ENCODE peak calls at places on chromosome 16, in eight cellular contexts. One of them, this sample, is unnamed.
A peak's percentile ranks its signal among the peaks of the same experiment; 100 is the strongest.

GRCh38 chr16:27310576-27311448 is 3.0 kb upstream of the IL4R start:
- DNase-seq in Peyer's patch: peak; percentile 25
- DNase-seq in activated naive CD4-positive, alpha-beta T cell: no peak
- DNase-seq in T follicular helper cell: no peak
- DNase-seq in MCF 10A: no peak
- DNase-seq in RPMI7951: no peak
- DNase-seq in stimulated activated naive CD4-positive, alpha-beta T cell: no peak
- DNase-seq in activated T-cell treated with anti-CD3 and anti-CD28 coated beads for 24 hours: no peak
- DNase-seq in this sample: no peak

GRCh38 chr16:27829975-27830374 is 233.5 kb downstream of the GSG1L start:
- DNase-seq in Peyer's patch: no peak
- DNase-seq in activated naive CD4-positive, alpha-beta T cell: no peak
- DNase-seq in activated T-cell treated with anti-CD3 and anti-CD28 coated beads for 24 hours: no peak
- DNase-seq in MCF 10A: no peak
- DNase-seq in stimulated activated naive CD4-positive, alpha-beta T cell: no peak
- DNase-seq in T follicular helper cell: no peak
- DNase-seq in RPMI7951: no peak
- DNase-seq in this sample: no peak

GRCh38 chr16:31487720-31488629 is 5.1 kb downstream of the SLC5A2 start:
- DNase-seq in Peyer's patch: peak; percentile 86
- DNase-seq in stimulated activated naive CD4-positive, alpha-beta T cell: peak; percentile 70
- DNase-seq in RPMI7951: peak; percentile 26
- DNase-seq in activated naive CD4-positive, alpha-beta T cell: peak; percentile 72
- DNase-seq in MCF 10A: peak; percentile 17
- DNase-seq in T follicular helper cell: peak; percentile 71
- DNase-seq in activated T-cell treated with anti-CD3 and anti-CD28 coated beads for 24 hours: peak; percentile 48
- DNase-seq in this sample: peak; percentile 36

GRCh38 chr16:67847064-67847861 is at the start of gene CENPT:
- DNase-seq in MCF 10A: peak; percentile 48
- DNase-seq in stimulated activated naive CD4-positive, alpha-beta T cell: no peak
- DNase-seq in Peyer's patch: peak; percentile 81
- DNase-seq in activated naive CD4-positive, alpha-beta T cell: peak; percentile 73
- DNase-seq in activated T-cell treated with anti-CD3 and anti-CD28 coated beads for 24 hours: no peak
- DNase-seq in T follicular helper cell: no peak
- DNase-seq in RPMI7951: peak; percentile 73
- DNase-seq in this sample: peak; percentile 64

GRCh38 chr16:57801856-57802634 is at the start of gene KIFC3:
- DNase-seq in RPMI7951: peak; percentile 83
- DNase-seq in MCF 10A: peak; percentile 67
- DNase-seq in activated naive CD4-positive, alpha-beta T cell: peak; percentile 14
- DNase-seq in Peyer's patch: peak; percentile 88
- DNase-seq in stimulated activated naive CD4-positive, alpha-beta T cell: no peak
- DNase-seq in activated T-cell treated with anti-CD3 and anti-CD28 coated beads for 24 hours: peak; percentile 51
- DNase-seq in T follicular helper cell: peak; percentile 26
- DNase-seq in this sample: peak; percentile 95

GRCh38 chr16:55323637-55324490 is at the start of gene IRX6:
- DNase-seq in activated naive CD4-positive, alpha-beta T cell: no peak
- DNase-seq in T follicular helper cell: no peak
- DNase-seq in stimulated activated naive CD4-positive, alpha-beta T cell: no peak
- DNase-seq in activated T-cell treated with anti-CD3 and anti-CD28 coated beads for 24 hours: no peak
- DNase-seq in RPMI7951: no peak
- DNase-seq in Peyer's patch: no peak
- DNase-seq in MCF 10A: peak; percentile 19
- DNase-seq in this sample: peak; percentile 21

GRCh38 chr16:3259097-3259496 is 2.7 kb upstream of the MEFV start:
- DNase-seq in activated naive CD4-positive, alpha-beta T cell: no peak
- DNase-seq in Peyer's patch: peak; percentile 58
- DNase-seq in stimulated activated naive CD4-positive, alpha-beta T cell: no peak
- DNase-seq in RPMI7951: peak; percentile 81
- DNase-seq in T follicular helper cell: no peak
- DNase-seq in activated T-cell treated with anti-CD3 and anti-CD28 coated beads for 24 hours: no peak
- DNase-seq in MCF 10A: peak; percentile 92
- DNase-seq in this sample: peak; percentile 14

GRCh38 chr16:49639739-49640388 is 216.0 kb downstream of the ZNF423 start:
- DNase-seq in RPMI7951: no peak
- DNase-seq in MCF 10A: no peak
- DNase-seq in activated naive CD4-positive, alpha-beta T cell: no peak
- DNase-seq in T follicular helper cell: no peak
- DNase-seq in activated T-cell treated with anti-CD3 and anti-CD28 coated beads for 24 hours: no peak
- DNase-seq in Peyer's patch: no peak
- DNase-seq in stimulated activated naive CD4-positive, alpha-beta T cell: no peak
- DNase-seq in this sample: peak; percentile 46

GRCh38 chr16:85321856-85322271 is 209.6 kb upstream of the CIBAR2 start:
- DNase-seq in stimulated activated naive CD4-positive, alpha-beta T cell: no peak
- DNase-seq in RPMI7951: peak; percentile 98
- DNase-seq in activated naive CD4-positive, alpha-beta T cell: no peak
- DNase-seq in Peyer's patch: peak; percentile 84
- DNase-seq in activated T-cell treated with anti-CD3 and anti-CD28 coated beads for 24 hours: no peak
- DNase-seq in MCF 10A: peak; percentile 58
- DNase-seq in T follicular helper cell: no peak
- DNase-seq in this sample: peak; percentile 89

GRCh38 chr16:88619859-88620655 is 18.3 kb upstream of the IL17C start:
- DNase-seq in Peyer's patch: peak; percentile 85
- DNase-seq in activated naive CD4-positive, alpha-beta T cell: no peak
- DNase-seq in activated T-cell treated with anti-CD3 and anti-CD28 coated beads for 24 hours: peak; percentile 42
- DNase-seq in RPMI7951: peak; percentile 16
- DNase-seq in MCF 10A: no peak
- DNase-seq in stimulated activated naive CD4-positive, alpha-beta T cell: no peak
- DNase-seq in T follicular helper cell: peak; percentile 68
- DNase-seq in this sample: no peak

GRCh38 chr16:84617068-84617630 is 729 bp downstream of the COTL1 start:
- DNase-seq in activated T-cell treated with anti-CD3 and anti-CD28 coated beads for 24 hours: peak; percentile 44
- DNase-seq in stimulated activated naive CD4-positive, alpha-beta T cell: no peak
- DNase-seq in T follicular helper cell: no peak
- DNase-seq in Peyer's patch: peak; percentile 75
- DNase-seq in RPMI7951: no peak
- DNase-seq in activated naive CD4-positive, alpha-beta T cell: peak; percentile 42
- DNase-seq in MCF 10A: peak; percentile 34
- DNase-seq in this sample: no peak

GRCh38 chr16:70767377-70768204 is 33.4 kb downstream of the VAC14 start:
- DNase-seq in T follicular helper cell: no peak
- DNase-seq in RPMI7951: peak; percentile 66
- DNase-seq in activated naive CD4-positive, alpha-beta T cell: no peak
- DNase-seq in MCF 10A: peak; percentile 35
- DNase-seq in activated T-cell treated with anti-CD3 and anti-CD28 coated beads for 24 hours: no peak
- DNase-seq in Peyer's patch: no peak
- DNase-seq in stimulated activated naive CD4-positive, alpha-beta T cell: no peak
- DNase-seq in this sample: no peak

GRCh38 chr16:69481901-69482341 is 57.5 kb downstream of the CYB5B start:
- DNase-seq in RPMI7951: no peak
- DNase-seq in MCF 10A: peak; percentile 73
- DNase-seq in activated naive CD4-positive, alpha-beta T cell: no peak
- DNase-seq in T follicular helper cell: no peak
- DNase-seq in stimulated activated naive CD4-positive, alpha-beta T cell: no peak
- DNase-seq in Peyer's patch: peak; percentile 66
- DNase-seq in activated T-cell treated with anti-CD3 and anti-CD28 coated beads for 24 hours: no peak
- DNase-seq in this sample: peak; percentile 68

GRCh38 chr16:71807905-71808592 is 585 bp downstream of the AP1G1 start:
- DNase-seq in stimulated activated naive CD4-positive, alpha-beta T cell: no peak
- DNase-seq in T follicular helper cell: peak; percentile 23
- DNase-seq in RPMI7951: peak; percentile 34
- DNase-seq in MCF 10A: peak; percentile 43
- DNase-seq in activated T-cell treated with anti-CD3 and anti-CD28 coated beads for 24 hours: peak; percentile 41
- DNase-seq in activated naive CD4-positive, alpha-beta T cell: no peak
- DNase-seq in Peyer's patch: peak; percentile 65
- DNase-seq in this sample: no peak

GRCh38 chr16:82138478-82139285 is 31.3 kb downstream of the MPHOSPH6 start:
- DNase-seq in RPMI7951: no peak
- DNase-seq in T follicular helper cell: no peak
- DNase-seq in stimulated activated naive CD4-positive, alpha-beta T cell: no peak
- DNase-seq in Peyer's patch: no peak
- DNase-seq in activated naive CD4-positive, alpha-beta T cell: no peak
- DNase-seq in MCF 10A: no peak
- DNase-seq in activated T-cell treated with anti-CD3 and anti-CD28 coated beads for 24 hours: no peak
- DNase-seq in this sample: no peak

GRCh38 chr16:1188781-1189189 is 35.9 kb downstream of the CACNA1H start:
- DNase-seq in RPMI7951: peak; percentile 31
- DNase-seq in Peyer's patch: peak; percentile 58
- DNase-seq in MCF 10A: peak; percentile 39
- DNase-seq in activated T-cell treated with anti-CD3 and anti-CD28 coated beads for 24 hours: peak; percentile 8
- DNase-seq in stimulated activated naive CD4-positive, alpha-beta T cell: peak; percentile 16
- DNase-seq in activated naive CD4-positive, alpha-beta T cell: peak; percentile 45
- DNase-seq in T follicular helper cell: peak; percentile 33
- DNase-seq in this sample: no peak

GRCh38 chr16:65083181-65083845 is 38.5 kb downstream of the CDH11 start:
- DNase-seq in activated naive CD4-positive, alpha-beta T cell: no peak
- DNase-seq in Peyer's patch: no peak
- DNase-seq in T follicular helper cell: no peak
- DNase-seq in stimulated activated naive CD4-positive, alpha-beta T cell: no peak
- DNase-seq in activated T-cell treated with anti-CD3 and anti-CD28 coated beads for 24 hours: no peak
- DNase-seq in MCF 10A: no peak
- DNase-seq in RPMI7951: peak; percentile 39
- DNase-seq in this sample: no peak

GRCh38 chr16:57802635-57803412 is 533 bp upstream of the KIFC3 start:
- DNase-seq in Peyer's patch: no peak
- DNase-seq in stimulated activated naive CD4-positive, alpha-beta T cell: no peak
- DNase-seq in RPMI7951: peak; percentile 48
- DNase-seq in T follicular helper cell: no peak
- DNase-seq in MCF 10A: no peak
- DNase-seq in activated naive CD4-positive, alpha-beta T cell: no peak
- DNase-seq in activated T-cell treated with anti-CD3 and anti-CD28 coated beads for 24 hours: no peak
- DNase-seq in this sample: peak; percentile 59

GRCh38 chr16:12675852-12676251 is 127.8 kb downstream of the CPPED1 start:
- DNase-seq in T follicular helper cell: no peak
- DNase-seq in RPMI7951: peak; percentile 73
- DNase-seq in Peyer's patch: no peak
- DNase-seq in activated naive CD4-positive, alpha-beta T cell: no peak
- DNase-seq in stimulated activated naive CD4-positive, alpha-beta T cell: no peak
- DNase-seq in activated T-cell treated with anti-CD3 and anti-CD28 coated beads for 24 hours: no peak
- DNase-seq in MCF 10A: no peak
- DNase-seq in this sample: no peak

GRCh38 chr16:57795431-57795878 is 6.8 kb downstream of the KIFC3 start:
- DNase-seq in stimulated activated naive CD4-positive, alpha-beta T cell: no peak
- DNase-seq in T follicular helper cell: no peak
- DNase-seq in activated naive CD4-positive, alpha-beta T cell: no peak
- DNase-seq in Peyer's patch: peak; percentile 67
- DNase-seq in activated T-cell treated with anti-CD3 and anti-CD28 coated beads for 24 hours: no peak
- DNase-seq in MCF 10A: peak; percentile 69
- DNase-seq in RPMI7951: peak; percentile 50
- DNase-seq in this sample: peak; percentile 44

GRCh38 chr16:62190426-62190825 is 154.2 kb upstream of the CDH8 start:
- DNase-seq in RPMI7951: no peak
- DNase-seq in T follicular helper cell: no peak
- DNase-seq in activated naive CD4-positive, alpha-beta T cell: no peak
- DNase-seq in Peyer's patch: no peak
- DNase-seq in activated T-cell treated with anti-CD3 and anti-CD28 coated beads for 24 hours: no peak
- DNase-seq in MCF 10A: peak; percentile 8
- DNase-seq in stimulated activated naive CD4-positive, alpha-beta T cell: no peak
- DNase-seq in this sample: peak; percentile 4

GRCh38 chr16:74717367-74717766 is 16.7 kb upstream of the MLKL start:
- DNase-seq in activated naive CD4-positive, alpha-beta T cell: no peak
- DNase-seq in Peyer's patch: no peak
- DNase-seq in stimulated activated naive CD4-positive, alpha-beta T cell: no peak
- DNase-seq in RPMI7951: no peak
- DNase-seq in activated T-cell treated with anti-CD3 and anti-CD28 coated beads for 24 hours: no peak
- DNase-seq in T follicular helper cell: no peak
- DNase-seq in MCF 10A: no peak
- DNase-seq in this sample: no peak

GRCh38 chr16:69932228-69932627 is 18.9 kb upstream of the CLEC18A start:
- DNase-seq in stimulated activated naive CD4-positive, alpha-beta T cell: no peak
- DNase-seq in Peyer's patch: no peak
- DNase-seq in activated T-cell treated with anti-CD3 and anti-CD28 coated beads for 24 hours: no peak
- DNase-seq in RPMI7951: no peak
- DNase-seq in MCF 10A: no peak
- DNase-seq in activated naive CD4-positive, alpha-beta T cell: no peak
- DNase-seq in T follicular helper cell: no peak
- DNase-seq in this sample: no peak

GRCh38 chr16:65377131-65377649 is 255.3 kb upstream of the CDH11 start:
- DNase-seq in Peyer's patch: no peak
- DNase-seq in activated naive CD4-positive, alpha-beta T cell: no peak
- DNase-seq in MCF 10A: no peak
- DNase-seq in RPMI7951: peak; percentile 45
- DNase-seq in T follicular helper cell: no peak
- DNase-seq in stimulated activated naive CD4-positive, alpha-beta T cell: no peak
- DNase-seq in activated T-cell treated with anti-CD3 and anti-CD28 coated beads for 24 hours: no peak
- DNase-seq in this sample: no peak

GRCh38 chr16:66454751-66455150 is 27.7 kb downstream of the BEAN1 start:
- DNase-seq in stimulated activated naive CD4-positive, alpha-beta T cell: no peak
- DNase-seq in Peyer's patch: no peak
- DNase-seq in RPMI7951: no peak
- DNase-seq in MCF 10A: no peak
- DNase-seq in activated T-cell treated with anti-CD3 and anti-CD28 coated beads for 24 hours: no peak
- DNase-seq in activated naive CD4-positive, alpha-beta T cell: no peak
- DNase-seq in T follicular helper cell: no peak
- DNase-seq in this sample: no peak